ENCODE peak calls at places on chromosomes 11 and 22, in ten cellular contexts. F, H, P, T, K, R, X, V, J and D are unnamed samples.

GRCh38 chr11:9203715-9204311 is 61.3 kb downstream of the DENND5A start:
- DNase-seq in F (no peak), H (no peak), P (peak; percentile 34), T (no peak), K (no peak), R (no peak), X (no peak), V (no peak), J (no peak), D (no peak)

GRCh38 chr11:112835556-112835955 is 125.7 kb upstream of the NCAM1 start:
- DNase-seq in F (no peak), H (no peak), P (no peak), T (no peak), K (no peak), R (no peak), X (no peak), V (no peak), J (no peak), D (no peak)

GRCh38 chr11:89175796-89176195 is 1.9 kb upstream of the TYR start:
- DNase-seq in F (no peak), H (no peak), P (no peak), T (no peak), K (no peak), R (no peak), X (no peak), V (no peak), J (no peak), D (no peak)

GRCh38 chr11:133547808-133548494 is 15.7 kb upstream of the OPCML start:
- DNase-seq in F (no peak), H (no peak), P (no peak), T (no peak), K (no peak), R (no peak), X (no peak), V (no peak), J (no peak), D (no peak)

GRCh38 chr11:73759520-73760065 is 1.3 kb downstream of the RAB6A start:
- DNase-seq in F (no peak), H (no peak), P (no peak), T (no peak), K (no peak), R (no peak), X (no peak), V (no peak), J (no peak), D (no peak)

GRCh38 chr11:35247428-35247827 is 108.5 kb downstream of the CD44 start:
- DNase-seq in F (no peak), H (no peak), P (peak; percentile 92), T (peak; percentile 36), K (no peak), R (no peak), X (no peak), V (no peak), J (no peak), D (no peak)

GRCh38 chr22:45290410-45290936 is 5.7 kb downstream of the UPK3A start:
- DNase-seq in F (no peak), H (no peak), P (no peak), T (peak; percentile 38), K (no peak), R (no peak), X (peak; percentile 90), V (peak; percentile 74), J (peak; percentile 73), D (no peak)

GRCh38 chr11:120130176-120130980 is 7.5 kb downstream of the TRIM29 start:
- DNase-seq in F (peak; percentile 10), H (peak; percentile 2), P (no peak), T (no peak), K (no peak), R (peak; percentile 45), X (no peak), V (peak; percentile 45), J (no peak), D (no peak)

GRCh38 chr22:28123989-28124766 is 205.1 kb upstream of the PITPNB start:
- DNase-seq in F (no peak), H (no peak), P (no peak), T (no peak), K (no peak), R (no peak), X (no peak), V (no peak), J (no peak), D (no peak)

GRCh38 chr11:35902961-35903360 is 40.9 kb upstream of the LDLRAD3 start:
- DNase-seq in F (no peak), H (no peak), P (no peak), T (no peak), K (no peak), R (no peak), X (no peak), V (no peak), J (no peak), D (no peak)

GRCh38 chr22:50190182-50190951 is 4.7 kb downstream of the TRABD start:
- DNase-seq in F (peak; percentile 94), H (peak; percentile 84), P (peak; percentile 89), T (peak; percentile 88), K (peak; percentile 93), R (peak; percentile 96), X (no peak), V (peak; percentile 92), J (peak; percentile 90), D (no peak)

DNA sequence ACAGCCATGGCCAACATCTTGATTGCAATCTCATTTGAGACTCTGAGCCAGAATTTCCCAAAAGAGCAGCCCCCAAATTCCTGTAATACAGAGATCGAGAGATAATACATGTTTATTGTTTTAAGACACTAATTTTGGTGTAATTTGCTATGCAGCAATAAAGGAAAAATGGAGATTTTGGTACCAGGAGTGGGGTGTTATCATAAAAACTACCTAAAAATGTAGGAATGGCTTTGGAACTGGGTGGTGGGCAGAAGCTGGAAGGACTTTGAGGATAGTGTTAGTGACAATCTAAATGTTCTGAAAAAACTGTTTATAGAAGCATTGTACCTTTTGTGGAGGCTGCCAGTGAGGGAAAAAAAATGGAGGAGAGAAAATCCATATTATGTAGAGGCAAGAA is 32.4 kb downstream of the C11orf96 start:
- DNase-seq in F (no peak), H (no peak), P (no peak), T (no peak), K (no peak), R (no peak), X (no peak), V (no peak), J (no peak), D (no peak)
- TF ChIP-seq CTCF in F (no peak), H (no peak), P (no peak), T (no peak), K (no peak), R (no peak), X (no peak), V (no peak), J (no peak), D (no peak)

GRCh38 chr11:65119670-65119995 is 2.1 kb upstream of the ZNHIT2 start:
- DNase-seq in F (no peak), H (no peak), P (no peak), T (no peak), K (no peak), R (no peak), X (no peak), V (no peak), J (no peak), D (no peak)
- H3K36me3 ChIP-seq in F (peaks cover 56% of the 10 kb centered on the region), H (peaks cover 54% of the 10 kb centered on the region), P (peaks cover 40% of the 10 kb centered on the region), T (peaks cover 47% of the 10 kb centered on the region), K (peaks cover 22% of the 10 kb centered on the region), R (no peaks in the 10 kb centered on the region), X (no peaks in the 10 kb centered on the region), V (peaks cover 27% of the 10 kb centered on the region), J (peaks cover 15% of the 10 kb centered on the region), D (peaks cover 11% of the 10 kb centered on the region)

DNA sequence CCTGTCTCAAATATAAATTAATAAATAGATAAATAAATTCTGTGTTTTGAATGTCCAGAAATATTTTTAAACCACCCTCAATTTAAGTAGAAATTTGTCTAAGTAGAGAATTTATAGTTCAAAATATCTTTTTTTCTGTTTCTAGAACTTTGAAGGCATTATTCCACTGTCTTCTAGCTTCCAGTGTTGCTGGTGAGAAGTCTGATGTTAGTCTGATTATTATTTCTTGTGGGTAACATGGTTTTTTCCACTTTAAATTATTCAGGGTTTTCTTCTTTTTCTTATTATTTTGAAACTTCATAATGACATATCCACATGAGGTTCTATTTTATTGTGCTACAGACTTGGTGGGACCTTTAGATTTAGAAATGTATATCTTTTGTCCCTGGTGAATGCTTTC is 46.4 kb upstream of the HEPHL1 start:
- DNase-seq in F (no peak), H (no peak), P (no peak), T (no peak), K (no peak), R (no peak), X (no peak), V (no peak), J (no peak), D (no peak)
- H3K4me3 ChIP-seq in F (no peak overlapping the region), H (no peak overlapping the region), P (no peak overlapping the region), T (no peak overlapping the region), K (no peak overlapping the region), R (no peak overlapping the region), X (no peak overlapping the region), V (no peak overlapping the region), J (no peak overlapping the region), D (no peak overlapping the region)

GRCh38 chr11:612961-613300 is 2.8 kb downstream of the IRF7 start:
- DNase-seq in F (no peak), H (no peak), P (no peak), T (no peak), K (no peak), R (no peak), X (no peak), V (no peak), J (no peak), D (no peak)

GRCh38 chr11:611001-611996 is 4.5 kb downstream of the IRF7 start:
- DNase-seq in F (no peak), H (no peak), P (peak; percentile 21), T (no peak), K (no peak), R (peak; percentile 72), X (no peak), V (peak; percentile 46), J (no peak), D (no peak)

GRCh38 chr11:613369-613968 is 2.3 kb downstream of the IRF7 start:
- DNase-seq in F (peak; percentile 89), H (peak; percentile 70), P (peak; percentile 89), T (peak; percentile 86), K (peak; percentile 79), R (peak; percentile 86), X (no peak), V (peak; percentile 89), J (peak; percentile 87), D (no peak)

GRCh38 chr11:614091-614582 is 1.6 kb downstream of the IRF7 start:
- DNase-seq in F (no peak), H (no peak), P (peak; percentile 24), T (no peak), K (no peak), R (peak; percentile 80), X (no peak), V (no peak), J (no peak), D (no peak)

DNA sequence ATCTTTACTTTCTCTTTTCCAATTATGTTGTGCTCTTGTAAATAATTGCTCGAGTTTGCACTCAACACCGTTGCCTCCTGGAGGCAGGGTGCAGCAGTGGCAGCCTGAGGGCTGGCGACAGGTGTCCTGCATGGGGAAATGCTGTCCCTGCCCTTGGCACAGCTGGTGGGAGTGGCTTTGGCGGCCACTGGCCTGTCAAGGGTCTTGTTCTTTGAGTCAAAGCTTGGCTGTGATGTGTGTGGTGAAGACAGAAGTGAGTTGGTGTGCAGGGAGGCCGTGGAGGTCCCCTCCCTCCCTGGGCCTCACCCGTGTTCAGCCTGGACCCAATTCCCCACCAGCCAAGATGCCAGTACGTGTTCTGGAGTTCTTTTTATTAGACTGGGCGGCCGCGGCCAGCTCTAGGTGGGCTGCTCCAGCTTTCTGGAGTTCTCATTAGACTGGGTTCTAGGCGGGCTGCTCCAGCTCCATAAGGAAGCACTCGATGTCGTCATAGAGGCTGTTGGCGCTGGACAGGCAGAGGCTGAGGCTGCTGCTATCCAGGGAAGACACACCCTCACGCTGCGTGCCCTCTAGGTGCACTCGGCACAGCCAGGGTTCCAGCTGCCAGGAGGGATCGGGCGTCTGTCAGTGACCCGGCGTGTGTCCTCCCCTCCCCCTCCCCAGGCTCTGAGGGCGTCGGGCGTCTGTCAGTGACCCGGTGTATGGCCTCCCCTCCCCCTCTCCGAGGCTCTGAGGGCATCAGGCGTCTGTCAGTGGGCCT is 3.4 kb downstream of the IRF7 start:
- DNase-seq in F (no peak), H (no peak), P (peak; percentile 49), T (peak; percentile 76), K (no peak), R (peak; percentile 77), X (peak; percentile 79), V (peak; percentile 86), J (peak; percentile 85), D (no peak)
- TF ChIP-seq CTCF in F (no peak), H (no peak), P (no peak), T (peak; percentile 74), K (peak; percentile 24), R (no peak), X (peak; percentile 60), V (peak; percentile 74), J (peak; percentile 37), D (peak; percentile 31)